ENCODE peak calls at places on chromosomes 7 and 10, in nine cellular contexts. One of them, this sample, is unnamed. For H3K4me1, the result is how much of the 10 kb centered on the place peaks cover.

GRCh38 chr10:104437226-104437625 is 83.6 kb downstream of the CFAP58 start:
- DNase-seq in GM23338: no peak
- DNase-seq in right lobe of liver: no peak
- DNase-seq in A673: no peak
- DNase-seq in uterus: no peak
- DNase-seq in CD8-positive, alpha-beta T cell: no peak
- DNase-seq in left lung: no peak
- DNase-seq in SK-N-SH: no peak
- DNase-seq in ovary: no peak
- DNase-seq in this sample: no peak

GRCh38 chr7:16318989-16319915 is 102.1 kb downstream of the CRPPA start:
- DNase-seq in GM23338: no peak
- DNase-seq in right lobe of liver: no peak
- DNase-seq in A673: no peak
- DNase-seq in uterus: no peak
- DNase-seq in CD8-positive, alpha-beta T cell: no peak
- DNase-seq in left lung: no peak
- DNase-seq in SK-N-SH: no peak
- DNase-seq in ovary: no peak
- DNase-seq in this sample: no peak

GRCh38 chr7:47480576-47481538 is 101.1 kb downstream of the TNS3 start:
- DNase-seq in GM23338: peak
- DNase-seq in right lobe of liver: no peak
- DNase-seq in A673: no peak
- DNase-seq in uterus: no peak
- DNase-seq in CD8-positive, alpha-beta T cell: no peak
- DNase-seq in left lung: peak
- DNase-seq in SK-N-SH: no peak
- DNase-seq in ovary: no peak
- DNase-seq in this sample: no peak

GRCh38 chr7:114567416-114567815 is 152.8 kb downstream of the FOXP2 start:
- DNase-seq in GM23338: no peak
- DNase-seq in right lobe of liver: no peak
- DNase-seq in A673: no peak
- DNase-seq in uterus: no peak
- DNase-seq in CD8-positive, alpha-beta T cell: no peak
- DNase-seq in left lung: no peak
- DNase-seq in SK-N-SH: no peak
- DNase-seq in ovary: no peak
- DNase-seq in this sample: no peak

GRCh38 chr7:3805151-3805550 is 504.1 kb downstream of the SDK1 start:
- DNase-seq in GM23338: no peak
- DNase-seq in right lobe of liver: no peak
- DNase-seq in A673: peak
- DNase-seq in uterus: no peak
- DNase-seq in CD8-positive, alpha-beta T cell: no peak
- DNase-seq in left lung: no peak
- DNase-seq in SK-N-SH: no peak
- DNase-seq in ovary: no peak
- DNase-seq in this sample: no peak

GRCh38 chr10:133034092-133034491 is 53.6 kb upstream of the ADGRA1 start:
- DNase-seq in GM23338: no peak
- DNase-seq in right lobe of liver: no peak
- DNase-seq in A673: no peak
- DNase-seq in uterus: no peak
- DNase-seq in CD8-positive, alpha-beta T cell: no peak
- DNase-seq in left lung: no peak
- DNase-seq in SK-N-SH: no peak
- DNase-seq in ovary: no peak
- DNase-seq in this sample: no peak

GRCh38 chr10:73998623-73999622 is 1.0 kb downstream of the VCL start:
- DNase-seq in GM23338: peak
- DNase-seq in right lobe of liver: peak
- DNase-seq in A673: peak
- DNase-seq in uterus: peak
- DNase-seq in CD8-positive, alpha-beta T cell: peak
- DNase-seq in left lung: peak
- DNase-seq in SK-N-SH: peak
- DNase-seq in ovary: peak
- DNase-seq in this sample: peak

GRCh38 chr10:117137911-117138642 is at the start of gene VAX1:
- DNase-seq in GM23338: peak
- DNase-seq in right lobe of liver: no peak
- DNase-seq in A673: peak
- DNase-seq in uterus: no peak
- DNase-seq in CD8-positive, alpha-beta T cell: no peak
- DNase-seq in left lung: no peak
- DNase-seq in SK-N-SH: peak
- DNase-seq in ovary: no peak
- DNase-seq in this sample: no peak

GRCh38 chr10:132061465-132062180 is 4.1 kb upstream of the JAKMIP3 start:
- DNase-seq in GM23338: no peak
- DNase-seq in right lobe of liver: no peak
- DNase-seq in A673: no peak
- DNase-seq in uterus: no peak
- DNase-seq in CD8-positive, alpha-beta T cell: no peak
- DNase-seq in left lung: no peak
- DNase-seq in SK-N-SH: no peak
- DNase-seq in ovary: no peak
- DNase-seq in this sample: no peak

GRCh38 chr7:130040576-130040975 is 10.6 kb downstream of the ZC3HC1 start:
- DNase-seq in GM23338: no peak
- DNase-seq in right lobe of liver: no peak
- DNase-seq in A673: no peak
- DNase-seq in uterus: no peak
- DNase-seq in CD8-positive, alpha-beta T cell: no peak
- DNase-seq in left lung: no peak
- DNase-seq in SK-N-SH: no peak
- DNase-seq in ovary: no peak
- DNase-seq in this sample: no peak

GRCh38 chr10:17307149-17307548 is 79.1 kb downstream of the VIM start:
- DNase-seq in GM23338: no peak
- DNase-seq in right lobe of liver: no peak
- DNase-seq in A673: no peak
- DNase-seq in uterus: no peak
- DNase-seq in CD8-positive, alpha-beta T cell: no peak
- DNase-seq in left lung: no peak
- DNase-seq in SK-N-SH: no peak
- DNase-seq in ovary: no peak
- DNase-seq in this sample: no peak

GRCh38 chr10:74963549-74963948 is 137.1 kb downstream of the KAT6B start:
- DNase-seq in GM23338: no peak
- DNase-seq in right lobe of liver: no peak
- DNase-seq in A673: no peak
- DNase-seq in uterus: no peak
- DNase-seq in CD8-positive, alpha-beta T cell: no peak
- DNase-seq in left lung: no peak
- DNase-seq in SK-N-SH: no peak
- DNase-seq in ovary: no peak
- DNase-seq in this sample: no peak

GRCh38 chr7:69932034-69932628 is 333.9 kb downstream of the AUTS2 start:
- DNase-seq in GM23338: peak
- DNase-seq in right lobe of liver: no peak
- DNase-seq in A673: peak
- DNase-seq in uterus: peak
- DNase-seq in CD8-positive, alpha-beta T cell: no peak
- DNase-seq in left lung: no peak
- DNase-seq in SK-N-SH: peak
- DNase-seq in ovary: no peak
- DNase-seq in this sample: no peak

GRCh38 chr7:140165422-140165821 is 11.4 kb downstream of the KDM7A start:
- DNase-seq in GM23338: no peak
- DNase-seq in right lobe of liver: no peak
- DNase-seq in A673: peak
- DNase-seq in uterus: no peak
- DNase-seq in CD8-positive, alpha-beta T cell: no peak
- DNase-seq in left lung: no peak
- DNase-seq in SK-N-SH: no peak
- DNase-seq in ovary: no peak
- DNase-seq in this sample: no peak

GRCh38 chr10:6048281-6049030 is 13.7 kb downstream of the IL2RA start:
- DNase-seq in GM23338: no peak
- DNase-seq in right lobe of liver: no peak
- DNase-seq in A673: no peak
- DNase-seq in uterus: no peak
- DNase-seq in CD8-positive, alpha-beta T cell: no peak
- DNase-seq in left lung: no peak
- DNase-seq in SK-N-SH: no peak
- DNase-seq in ovary: no peak
- DNase-seq in this sample: no peak

GRCh38 chr10:99331207-99331803 is 2.1 kb downstream of the CNNM1 start:
- DNase-seq in GM23338: no peak
- DNase-seq in right lobe of liver: no peak
- DNase-seq in A673: no peak
- DNase-seq in uterus: no peak
- DNase-seq in CD8-positive, alpha-beta T cell: no peak
- DNase-seq in left lung: no peak
- DNase-seq in SK-N-SH: no peak
- DNase-seq in ovary: no peak
- DNase-seq in this sample: no peak

GRCh38 chr7:98215561-98216495 is 4.6 kb downstream of the BHLHA15 start:
- DNase-seq in GM23338: no peak
- DNase-seq in right lobe of liver: peak
- DNase-seq in A673: no peak
- DNase-seq in uterus: no peak
- DNase-seq in CD8-positive, alpha-beta T cell: no peak
- DNase-seq in left lung: peak
- DNase-seq in SK-N-SH: no peak
- DNase-seq in ovary: no peak
- DNase-seq in this sample: peak

GRCh38 chr7:31408120-31408729 is 67.7 kb upstream of the NEUROD6 start:
- DNase-seq in GM23338: no peak
- DNase-seq in right lobe of liver: no peak
- DNase-seq in A673: peak
- DNase-seq in uterus: no peak
- DNase-seq in CD8-positive, alpha-beta T cell: no peak
- DNase-seq in left lung: no peak
- DNase-seq in SK-N-SH: no peak
- DNase-seq in ovary: no peak
- DNase-seq in this sample: no peak
- H3K4me1 ChIP-seq in GM23338: under half
- H3K4me1 ChIP-seq in right lobe of liver: under half
- H3K4me1 ChIP-seq in A673: under half
- H3K4me1 ChIP-seq in uterus: under half
- H3K4me1 ChIP-seq in CD8-positive, alpha-beta T cell: under half
- H3K4me1 ChIP-seq in left lung: under half
- H3K4me1 ChIP-seq in SK-N-SH: under half
- H3K4me1 ChIP-seq in ovary: under half
- H3K4me1 ChIP-seq in this sample: under half

GRCh38 chr7:36389371-36390198 is at the start of gene ANLN:
- DNase-seq in GM23338: peak
- DNase-seq in right lobe of liver: peak
- DNase-seq in A673: peak
- DNase-seq in uterus: peak
- DNase-seq in CD8-positive, alpha-beta T cell: peak
- DNase-seq in left lung: peak
- DNase-seq in SK-N-SH: peak
- DNase-seq in ovary: peak
- DNase-seq in this sample: peak

GRCh38 chr7:36391436-36392198 is 2.0 kb downstream of the ANLN start:
- DNase-seq in GM23338: no peak
- DNase-seq in right lobe of liver: no peak
- DNase-seq in A673: no peak
- DNase-seq in uterus: no peak
- DNase-seq in CD8-positive, alpha-beta T cell: no peak
- DNase-seq in left lung: no peak
- DNase-seq in SK-N-SH: no peak
- DNase-seq in ovary: no peak
- DNase-seq in this sample: no peak

GRCh38 chr7:36388423-36388822 is 1.2 kb upstream of the ANLN start:
- DNase-seq in GM23338: no peak
- DNase-seq in right lobe of liver: no peak
- DNase-seq in A673: no peak
- DNase-seq in uterus: no peak
- DNase-seq in CD8-positive, alpha-beta T cell: no peak
- DNase-seq in left lung: no peak
- DNase-seq in SK-N-SH: no peak
- DNase-seq in ovary: no peak
- DNase-seq in this sample: no peak

GRCh38 chr7:36387437-36388345 is 2.0 kb upstream of the ANLN start:
- DNase-seq in GM23338: no peak
- DNase-seq in right lobe of liver: no peak
- DNase-seq in A673: no peak
- DNase-seq in uterus: no peak
- DNase-seq in CD8-positive, alpha-beta T cell: no peak
- DNase-seq in left lung: no peak
- DNase-seq in SK-N-SH: no peak
- DNase-seq in ovary: no peak
- DNase-seq in this sample: no peak

GRCh38 chr7:36390199-36391090 is 783 bp downstream of the ANLN start:
- DNase-seq in GM23338: peak
- DNase-seq in right lobe of liver: peak
- DNase-seq in A673: peak
- DNase-seq in uterus: peak
- DNase-seq in CD8-positive, alpha-beta T cell: peak
- DNase-seq in left lung: peak
- DNase-seq in SK-N-SH: peak
- DNase-seq in ovary: peak
- DNase-seq in this sample: peak
- TF ChIP-seq CTCF in GM23338: no peak
- TF ChIP-seq CTCF in right lobe of liver: no peak
- TF ChIP-seq CTCF in A673: no peak
- TF ChIP-seq CTCF in uterus: no peak
- TF ChIP-seq CTCF in CD8-positive, alpha-beta T cell: no peak
- TF ChIP-seq CTCF in left lung: no peak
- TF ChIP-seq CTCF in SK-N-SH: peak
- TF ChIP-seq CTCF in ovary: no peak
- TF ChIP-seq CTCF in this sample: no peak

GRCh38 chr10:123160311-123160980 is 6.2 kb downstream of the BUB3 start:
- DNase-seq in GM23338: no peak
- DNase-seq in right lobe of liver: no peak
- DNase-seq in A673: no peak
- DNase-seq in uterus: no peak
- DNase-seq in CD8-positive, alpha-beta T cell: no peak
- DNase-seq in left lung: no peak
- DNase-seq in SK-N-SH: no peak
- DNase-seq in ovary: no peak
- DNase-seq in this sample: no peak
- H3K4me1 ChIP-seq in GM23338: under half
- H3K4me1 ChIP-seq in right lobe of liver: under half
- H3K4me1 ChIP-seq in A673: under half
- H3K4me1 ChIP-seq in uterus: under half
- H3K4me1 ChIP-seq in CD8-positive, alpha-beta T cell: half or more
- H3K4me1 ChIP-seq in left lung: under half
- H3K4me1 ChIP-seq in SK-N-SH: under half
- H3K4me1 ChIP-seq in ovary: under half
- H3K4me1 ChIP-seq in this sample: under half

DNA sequence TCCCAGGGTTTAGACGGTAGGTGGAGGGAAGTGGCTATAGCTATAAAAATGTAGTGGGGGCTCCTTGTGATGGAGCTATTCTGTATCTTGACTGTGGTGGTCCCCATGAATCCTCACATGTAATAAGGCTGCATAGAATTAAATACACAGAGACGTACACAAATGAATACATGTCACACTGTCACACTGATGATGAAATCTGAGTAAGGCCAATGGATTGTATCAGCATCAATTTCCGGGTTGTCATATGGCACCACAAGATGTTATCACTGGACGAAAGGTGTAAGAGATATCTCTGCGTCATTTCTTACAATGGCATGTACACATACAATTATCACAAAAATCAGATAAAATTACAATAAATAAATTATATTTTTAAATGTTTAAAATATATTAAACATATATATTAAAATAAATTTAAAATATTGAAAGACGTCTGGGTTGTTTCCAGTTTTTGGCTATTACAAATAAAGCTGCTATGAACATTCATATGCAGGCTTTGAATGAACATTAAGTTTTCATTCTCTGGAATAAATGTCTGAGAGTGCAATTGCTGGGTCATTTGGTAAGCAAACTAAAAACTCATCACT is 38.1 kb downstream of the LEP start:
- DNase-seq in GM23338: no peak
- DNase-seq in right lobe of liver: no peak
- DNase-seq in A673: no peak
- DNase-seq in uterus: no peak
- DNase-seq in CD8-positive, alpha-beta T cell: no peak
- DNase-seq in left lung: no peak
- DNase-seq in SK-N-SH: no peak
- DNase-seq in ovary: no peak
- DNase-seq in this sample: no peak
- TF ChIP-seq CTCF in GM23338: no peak
- TF ChIP-seq CTCF in right lobe of liver: no peak
- TF ChIP-seq CTCF in A673: no peak
- TF ChIP-seq CTCF in uterus: no peak
- TF ChIP-seq CTCF in CD8-positive, alpha-beta T cell: no peak
- TF ChIP-seq CTCF in left lung: no peak
- TF ChIP-seq CTCF in SK-N-SH: no peak
- TF ChIP-seq CTCF in ovary: no peak
- TF ChIP-seq CTCF in this sample: no peak

This sample was measured in left ventricle myocardium inferior.